ENCODE peak calls at places on chromosomes 16 and 17, in five cellular contexts. H is cardiac muscle cell, X is mesothelial cell of epicardium, V is SK-N-SH, C is endothelial cell. I is an unnamed sample.

GRCh38 chr17:80847506-80848230 is 144.0 kb upstream of the CHMP6 start:
- DNase-seq in V (no peak), X (no peak), H (no peak), C (no peak), I (no peak)

GRCh38 chr16:67845291-67846062 is 1.3 kb upstream of the NUTF2 start:
- DNase-seq in V (no peak), C (no peak), H (no peak), X (no peak), I (no peak)

GRCh38 chr17:74442670-74443515 is 11.0 kb downstream of the GPRC5C start:
- DNase-seq in H (peak), X (no peak), C (no peak), V (peak), I (peak)

GRCh38 chr16:73890524-73891500 is 405.8 kb upstream of the PSMD7 start:
- DNase-seq in V (no peak), H (peak), C (no peak), X (no peak), I (peak)

GRCh38 chr17:45147102-45147580 is 1.1 kb upstream of the HEXIM1 start:
- DNase-seq in X (no peak), V (peak), H (peak), C (no peak), I (no peak)

GRCh38 chr17:55265434-55266021 is 768 bp downstream of the HLF start:
- DNase-seq in H (peak), X (no peak), V (peak), C (peak), I (peak)

GRCh38 chr16:15403392-15403995 is 7.9 kb downstream of the MPV17L start:
- DNase-seq in H (peak), X (no peak), V (no peak), C (no peak), I (no peak)

GRCh38 chr16:83328936-83329335 is 478.8 kb upstream of the HSBP1 start:
- DNase-seq in C (no peak), H (no peak), V (no peak), X (no peak), I (no peak)

GRCh38 chr17:41058741-41059140 is 1.2 kb downstream of the KRTAP2-3 start:
- DNase-seq in V (no peak), H (no peak), X (no peak), C (no peak), I (no peak)

GRCh38 chr16:55734665-55735064 is 78.9 kb downstream of the SLC6A2 start:
- DNase-seq in X (no peak), C (no peak), H (no peak), V (no peak), I (no peak)

GRCh38 chr16:10877472-10877946 is 507 bp downstream of the CIITA start:
- DNase-seq in X (no peak), V (no peak), C (no peak), H (no peak), I (no peak)

GRCh38 chr16:30398660-30399434 is 3.6 kb downstream of the ZNF48 start:
- DNase-seq in H (no peak), X (no peak), V (no peak), C (no peak), I (no peak)

GRCh38 chr17:49646391-49647255 is 31.3 kb downstream of the SPOP start:
- DNase-seq in H (peak), V (no peak), X (no peak), C (no peak), I (no peak)

GRCh38 chr16:70428178-70428998 is 10.5 kb downstream of the ST3GAL2 start:
- DNase-seq in V (peak), C (peak), H (peak), X (peak), I (peak)

GRCh38 chr16:30764816-30765465 is 2.8 kb downstream of the RNF40 start:
- DNase-seq in C (no peak), V (no peak), H (no peak), X (no peak), I (no peak)

GRCh38 chr16:30551781-30552180 is 6.4 kb downstream of the ZNF764 start:
- DNase-seq in X (no peak), V (no peak), C (no peak), H (no peak), I (no peak)

GRCh38 chr16:87918866-87919680 is 17.3 kb downstream of the CA5A start:
- DNase-seq in V (no peak), X (no peak), H (no peak), C (no peak), I (no peak)

GRCh38 chr17:34579017-34579946 is at the start of gene TMEM132E:
- DNase-seq in C (peak), X (peak), V (peak), H (peak), I (peak)

GRCh38 chr17:65537845-65538678 is 23.4 kb downstream of the AXIN2 start:
- DNase-seq in V (no peak), C (no peak), H (no peak), X (no peak), I (no peak)

GRCh38 chr16:1669698-1670097 is 8.4 kb upstream of the JPT2 start:
- DNase-seq in V (no peak), C (no peak), H (no peak), X (no peak), I (no peak)

GRCh38 chr16:27903046-27903655 is 160.4 kb downstream of the GSG1L start:
- DNase-seq in C (no peak), H (no peak), V (no peak), X (no peak), I (no peak)

GRCh38 chr16:72537684-72538083 is 365.7 kb upstream of the PMFBP1 start:
- DNase-seq in H (peak), C (no peak), X (no peak), V (peak), I (no peak)

GRCh38 chr16:35450648-35451047 is 1991.2 kb downstream of the TP53TG3F start:
- DNase-seq in X (no peak), V (no peak), C (no peak), H (no peak), I (no peak)

GRCh38 chr17:73715714-73716113 is 71.5 kb upstream of the SDK2 start:
- DNase-seq in H (no peak), X (no peak), C (no peak), V (no peak), I (no peak)

GRCh38 chr17:74935585-74936469 is at the start of gene OTOP3:
- DNase-seq in H (no peak), X (no peak), V (peak), C (no peak), I (peak)

GRCh38 chr16:14155572-14156213 is 84.6 kb downstream of the MRTFB start:
- DNase-seq in H (no peak), V (no peak), X (no peak), C (no peak), I (no peak)

GRCh38 chr16:70693231-70693671 is 7.4 kb upstream of the MTSS2 start:
- DNase-seq in C (no peak), V (no peak), X (no peak), H (no peak), I (no peak)

GRCh38 chr17:29914819-29915537 is 15.1 kb downstream of the SSH2 start:
- DNase-seq in H (no peak), V (no peak), C (no peak), X (no peak), I (no peak)

GRCh38 chr16:87146676-87147075 is 170.5 kb downstream of the C16orf95 start:
- DNase-seq in X (no peak), H (no peak), C (no peak), V (no peak), I (no peak)

GRCh38 chr17:9236286-9237052 is 215.2 kb downstream of the NTN1 start:
- DNase-seq in H (no peak), V (no peak), C (no peak), X (no peak), I (no peak)

GRCh38 chr17:44952946-44953475 is 5.4 kb upstream of the KIF18B start:
- DNase-seq in H (no peak), C (no peak), V (no peak), X (no peak), I (no peak)

GRCh38 chr16:67893791-67894399 is 841 bp downstream of the PSKH1 start:
- DNase-seq in H (no peak), X (no peak), C (no peak), V (no peak), I (no peak)

DNA sequence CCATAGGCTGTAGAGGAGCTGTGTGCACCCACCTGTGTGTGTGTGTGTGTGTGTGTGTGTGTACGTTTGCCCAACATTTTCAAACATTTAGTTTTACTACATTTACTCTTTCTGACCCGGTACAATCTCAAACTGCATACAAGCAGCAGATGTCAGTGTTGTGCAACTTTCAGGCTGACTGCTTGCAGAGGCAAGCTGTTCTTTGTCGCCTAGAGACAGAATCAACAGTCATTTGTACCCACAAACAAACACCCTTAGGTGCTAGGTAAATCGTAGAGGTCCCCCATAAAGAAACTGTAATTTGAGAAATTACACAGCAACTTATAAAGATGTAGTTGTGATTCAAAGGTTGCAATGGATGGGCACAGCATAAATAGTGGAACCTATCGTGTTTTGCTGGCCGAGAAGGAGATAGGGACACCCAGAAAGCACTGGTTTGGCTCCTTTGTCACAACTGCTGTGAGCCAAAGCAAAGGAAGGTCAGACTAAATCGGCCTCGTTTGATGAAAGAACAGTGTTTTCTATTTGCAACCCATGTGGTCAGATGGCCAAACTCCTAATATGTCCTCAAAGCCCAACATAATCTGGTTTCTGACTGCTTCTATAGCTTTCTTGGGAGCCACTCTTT is 478.4 kb downstream of the TOX3 start:
- DNase-seq in X (no peak), H (peak), C (peak), V (peak), I (peak)
- TF ChIP-seq CTCF in X (no peak), H (no peak), C (no peak), V (no peak), I (peak)

DNA sequence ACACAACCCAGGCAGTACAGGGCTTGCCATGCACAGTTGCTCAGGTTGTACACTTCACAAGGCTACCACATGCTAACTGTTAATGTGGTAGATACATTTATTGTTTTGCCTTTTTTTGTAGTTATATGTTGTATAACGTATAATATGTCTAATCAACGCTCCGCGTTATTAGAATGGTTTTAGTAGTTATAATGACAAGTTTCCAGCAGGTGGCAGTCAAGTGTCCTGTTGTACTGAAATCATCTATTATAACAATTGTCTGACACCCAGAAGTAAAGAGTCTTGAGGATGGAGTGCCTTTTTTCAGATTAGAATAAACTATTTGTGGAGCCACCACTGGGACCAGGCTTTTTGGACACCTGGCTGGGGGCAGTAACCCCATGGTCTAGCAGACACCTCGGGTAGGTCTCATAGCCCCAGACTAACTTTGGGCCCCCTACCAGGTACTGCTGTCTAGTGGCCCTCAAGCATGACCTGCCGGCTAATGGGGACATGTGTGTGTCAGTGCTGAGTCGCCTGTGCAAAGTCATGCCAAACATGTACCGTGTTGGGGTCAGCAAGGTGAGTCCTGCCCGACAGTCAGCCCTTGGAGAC is 32.8 kb downstream of the MYO15A start:
- DNase-seq in V (peak), H (peak), X (no peak), C (peak), I (peak)
- TF ChIP-seq CTCF in V (peak), H (peak), X (peak), C (peak), I (peak)

DNA sequence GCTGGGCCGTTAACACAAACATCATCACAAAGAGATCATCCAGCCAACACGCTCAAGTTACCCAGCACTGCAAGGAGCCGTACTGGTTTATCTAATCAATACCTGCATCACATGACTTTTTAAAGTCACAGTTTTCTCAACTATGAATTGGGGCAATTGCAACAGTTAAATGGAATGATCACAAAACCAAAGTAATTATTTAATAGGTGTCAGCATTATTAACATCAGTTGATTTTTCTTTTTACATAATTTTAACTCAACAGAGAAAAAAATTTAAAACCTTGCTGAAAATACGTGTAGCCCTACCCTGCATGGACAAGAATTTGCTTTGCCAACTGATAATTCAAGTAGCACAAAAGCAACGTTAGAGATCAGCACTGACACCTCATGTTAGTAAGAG is 95.7 kb upstream of the SOX9 start:
- DNase-seq in H (no peak), C (no peak), X (no peak), V (no peak), I (no peak)
- TF ChIP-seq CTCF in H (no peak), C (no peak), X (no peak), V (no peak), I (no peak)

GRCh38 chr16:3182608-3183444 is 5.2 kb upstream of the OR1F1 start:
- DNase-seq in X (no peak), V (peak), C (peak), H (peak), I (peak)
- TF ChIP-seq CTCF in X (no peak), V (peak), C (no peak), H (peak), I (no peak)

DNA sequence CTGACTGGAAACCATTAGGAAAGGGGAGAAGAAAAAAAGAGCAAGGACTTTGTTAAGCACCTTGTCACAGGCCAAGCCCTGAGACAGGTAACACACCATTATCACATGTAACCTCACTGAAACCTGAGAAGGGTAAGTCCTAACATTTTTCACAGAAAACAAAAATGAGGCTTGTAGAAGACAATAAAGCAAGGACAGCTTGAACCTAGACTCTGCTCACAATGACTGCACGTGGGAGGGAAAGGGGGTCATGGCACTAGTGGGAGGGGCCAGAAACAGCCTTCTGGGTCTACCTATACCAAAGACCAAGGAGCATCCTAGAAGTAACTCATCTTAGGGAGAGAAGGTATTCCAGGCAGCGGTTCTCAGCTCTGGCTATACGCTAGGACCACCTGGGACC is 7.5 kb downstream of the TK2 start:
- DNase-seq in H (no peak), X (no peak), V (no peak), C (no peak), I (no peak)
- TF ChIP-seq CTCF in H (no peak), X (no peak), V (no peak), C (no peak), I (no peak)